ENCODE peak calls at places on chromosome 16, in seven cellular contexts. X is GM23338, P is fibroblast of lung, D is hepatocyte, E is K562, F is neural progenitor cell, N is GM23248. Q is an unnamed sample. For H3K36me3, the result is how much of the 10 kb centered on the place peaks cover.

GRCh38 chr16:78669994-78670393 is 570.5 kb downstream of the WWOX start:
- DNase-seq in X (no peak), P (peak), D (no peak), E (no peak), F (peak), N (peak), Q (no peak)

GRCh38 chr16:82093901-82094300 is 58.8 kb downstream of the HSD17B2 start:
- DNase-seq in X (no peak), P (no peak), D (no peak), E (no peak), F (no peak), N (no peak), Q (no peak)

GRCh38 chr16:65658339-65659275 is 536.7 kb upstream of the CDH11 start:
- DNase-seq in X (peak), P (peak), D (peak), E (no peak), F (no peak), N (peak), Q (no peak)

GRCh38 chr16:54431041-54431996 is 144.7 kb upstream of the IRX3 start:
- DNase-seq in X (no peak), P (no peak), D (no peak), E (no peak), F (no peak), N (peak), Q (no peak)

GRCh38 chr16:3842994-3843393 is 37.5 kb downstream of the CREBBP start:
- DNase-seq in X (no peak), P (peak), D (no peak), E (no peak), F (no peak), N (peak), Q (no peak)

GRCh38 chr16:52383071-52383470 is 163.9 kb downstream of the TOX3 start:
- DNase-seq in X (no peak), P (no peak), D (no peak), E (no peak), F (peak), N (no peak), Q (no peak)

GRCh38 chr16:10949424-10949970 is 5.1 kb downstream of the CLEC16A start:
- DNase-seq in X (peak), P (no peak), D (no peak), E (no peak), F (peak), N (peak), Q (no peak)

GRCh38 chr16:27748868-27749546 is 199.1 kb downstream of the KATNIP start:
- DNase-seq in X (peak), P (peak), D (peak), E (peak), F (peak), N (peak), Q (peak)

GRCh38 chr16:87350681-87351319 is 32.8 kb downstream of the FBXO31 start:
- DNase-seq in X (no peak), P (peak), D (no peak), E (no peak), F (no peak), N (peak), Q (no peak)

GRCh38 chr16:29900888-29901606 is 759 bp downstream of the ASPHD1 start:
- DNase-seq in X (peak), P (no peak), D (no peak), E (no peak), F (peak), N (peak), Q (no peak)

GRCh38 chr16:81585785-81586184 is 141.2 kb downstream of the CMIP start:
- DNase-seq in X (peak), P (no peak), D (peak), E (peak), F (peak), N (no peak), Q (no peak)

GRCh38 chr16:87705780-87706277 is 60.0 kb downstream of the KLHDC4 start:
- DNase-seq in X (no peak), P (no peak), D (peak), E (no peak), F (peak), N (no peak), Q (no peak)

GRCh38 chr16:8775359-8775758 is 22.1 kb downstream of the TMEM186 start:
- DNase-seq in X (no peak), P (no peak), D (no peak), E (no peak), F (no peak), N (no peak), Q (no peak)

GRCh38 chr16:68894714-68895113 is 51.4 kb downstream of the TANGO6 start:
- DNase-seq in X (no peak), P (no peak), D (no peak), E (no peak), F (no peak), N (no peak), Q (no peak)

GRCh38 chr16:65655802-65656201 is 533.9 kb upstream of the CDH11 start:
- DNase-seq in X (no peak), P (no peak), D (no peak), E (no peak), F (peak), N (no peak), Q (no peak)

GRCh38 chr16:3001316-3001715 is 11.4 kb upstream of the CLDN9 start:
- DNase-seq in X (peak), P (no peak), D (no peak), E (no peak), F (peak), N (no peak), Q (no peak)

GRCh38 chr16:72876221-72876620 is 171.7 kb downstream of the ZFHX3 start:
- DNase-seq in X (no peak), P (peak), D (no peak), E (no peak), F (no peak), N (no peak), Q (no peak)

GRCh38 chr16:27335349-27336052 is 21.7 kb downstream of the IL4R start:
- DNase-seq in X (no peak), P (no peak), D (no peak), E (no peak), F (no peak), N (peak), Q (no peak)

GRCh38 chr16:58027341-58028167 is 2.0 kb downstream of the MMP15 start:
- DNase-seq in X (peak), P (peak), D (peak), E (peak), F (peak), N (peak), Q (no peak)

DNA sequence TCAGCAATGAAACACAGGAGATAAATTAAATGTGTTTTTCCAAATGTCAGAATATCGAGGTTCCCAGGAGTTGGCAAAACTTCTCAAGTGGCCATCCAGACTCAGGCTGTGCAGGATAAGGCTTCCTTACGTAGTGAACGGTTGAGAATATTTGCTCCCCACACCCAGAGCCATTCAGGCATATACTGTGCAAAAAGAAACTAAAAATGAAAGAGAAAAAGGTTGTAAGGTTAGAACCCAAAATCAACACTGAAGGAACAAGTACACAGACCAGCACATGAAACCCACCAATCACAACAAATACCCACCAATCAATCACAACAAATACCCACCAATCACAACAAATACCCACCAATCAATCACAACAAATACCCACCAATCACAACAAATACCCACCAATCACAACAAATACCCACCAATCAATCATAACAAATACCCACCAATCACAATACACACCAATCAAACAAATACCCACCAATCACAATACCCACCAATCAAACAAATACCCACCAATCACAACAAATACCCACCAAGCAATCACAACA is 7.9 kb upstream of the MBTPS1 start:
- DNase-seq in X (no peak), P (no peak), D (no peak), E (no peak), F (no peak), N (no peak), Q (no peak)
- H3K4me3 ChIP-seq in X (no peak), P (no peak), D (no peak), E (no peak), F (no peak), N (no peak), Q (no peak)

DNA sequence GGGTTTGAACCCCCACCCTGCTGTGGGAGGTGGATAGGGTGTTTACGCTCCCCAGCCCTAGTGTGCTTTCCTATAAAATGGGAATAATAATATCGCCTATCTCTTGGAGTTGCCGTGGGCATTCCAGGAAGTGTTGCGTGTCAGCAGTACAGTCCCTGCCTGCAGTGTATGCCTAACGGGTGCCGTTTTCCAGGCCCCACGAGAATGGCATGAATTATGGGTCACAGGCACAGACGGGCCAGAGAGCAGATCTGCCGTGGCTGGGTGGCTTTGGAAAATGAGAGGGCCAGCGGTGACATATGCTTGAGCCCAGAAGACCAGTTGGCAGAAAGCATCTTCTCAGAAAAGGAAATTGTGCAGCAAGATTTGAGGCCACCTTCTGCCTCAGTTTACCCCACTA is 116.2 kb upstream of the CIBAR2 start:
- DNase-seq in X (no peak), P (no peak), D (no peak), E (no peak), F (no peak), N (no peak), Q (no peak)
- TF ChIP-seq EZH2 in X (no peak), P (no peak), D (no peak), E (no peak), F (no peak), N (no peak), Q (no peak)

DNA sequence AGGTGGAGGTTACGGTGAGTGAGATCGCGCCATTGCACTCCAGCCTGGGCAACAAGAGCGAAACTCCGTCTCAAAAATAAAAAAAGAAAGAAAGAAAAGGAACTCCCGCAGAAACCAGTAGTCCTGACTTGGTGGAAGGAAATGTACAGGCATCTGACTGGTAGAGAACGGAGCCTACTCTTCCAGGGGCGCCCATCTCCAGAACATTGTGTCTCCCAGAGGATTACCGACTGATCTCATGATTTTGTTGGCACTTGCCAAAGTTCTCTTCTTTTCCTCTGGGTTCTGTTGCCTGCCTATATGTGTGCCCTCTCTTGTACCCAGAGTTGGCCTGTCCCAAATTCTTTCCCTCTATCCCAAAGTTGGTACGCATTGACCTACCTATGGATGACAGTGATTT is 24.2 kb downstream of the DDX19A start:
- DNase-seq in X (no peak), P (no peak), D (no peak), E (no peak), F (no peak), N (no peak), Q (no peak)
- H3K36me3 ChIP-seq in X (under half), P (under half), D (under half), E (half or more), F (under half), N (under half), Q (under half)

GRCh38 chr16:67406111-67406593 is 10.1 kb downstream of the ZDHHC1 start:
- DNase-seq in X (no peak), P (no peak), D (no peak), E (no peak), F (no peak), N (peak), Q (no peak)
- H3K4me3 ChIP-seq in X (no peak), P (no peak), D (no peak), E (no peak), F (no peak), N (peak), Q (no peak)

DNA sequence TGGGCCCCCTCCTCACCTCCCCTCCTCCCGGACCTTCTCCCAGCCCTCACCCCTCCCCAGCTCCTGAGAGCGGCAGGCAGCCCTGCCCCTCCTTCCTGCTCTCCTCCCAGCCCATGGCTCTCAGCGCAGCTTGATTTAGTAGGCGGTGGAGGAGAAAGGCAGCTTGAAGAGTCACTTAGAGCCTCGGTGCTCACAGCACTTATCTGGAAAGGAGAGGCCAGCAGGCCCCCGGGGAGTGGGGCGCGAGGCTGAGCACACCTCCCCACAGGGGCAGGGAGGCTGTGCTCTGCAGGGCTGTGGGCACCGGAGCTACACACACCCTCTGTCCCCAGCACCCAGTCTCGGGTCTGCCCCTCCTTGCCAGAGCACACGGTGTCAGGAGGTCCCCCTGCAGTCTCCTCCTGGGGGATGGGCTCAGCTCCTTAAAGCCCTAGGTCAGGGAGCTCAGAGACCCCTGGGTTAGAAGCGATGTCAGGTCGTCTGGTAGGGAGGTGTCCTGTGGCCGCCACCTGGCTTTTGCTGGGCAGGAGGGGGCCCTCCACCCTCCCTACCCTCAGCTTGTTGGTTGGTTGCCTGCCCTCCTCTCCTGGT is 151.2 kb upstream of the GSE1 start:
- DNase-seq in X (peak), P (peak), D (peak), E (peak), F (peak), N (peak), Q (no peak)
- TF ChIP-seq EZH2 in X (no peak), P (peak), D (no peak), E (no peak), F (no peak), N (no peak), Q (no peak)

DNA sequence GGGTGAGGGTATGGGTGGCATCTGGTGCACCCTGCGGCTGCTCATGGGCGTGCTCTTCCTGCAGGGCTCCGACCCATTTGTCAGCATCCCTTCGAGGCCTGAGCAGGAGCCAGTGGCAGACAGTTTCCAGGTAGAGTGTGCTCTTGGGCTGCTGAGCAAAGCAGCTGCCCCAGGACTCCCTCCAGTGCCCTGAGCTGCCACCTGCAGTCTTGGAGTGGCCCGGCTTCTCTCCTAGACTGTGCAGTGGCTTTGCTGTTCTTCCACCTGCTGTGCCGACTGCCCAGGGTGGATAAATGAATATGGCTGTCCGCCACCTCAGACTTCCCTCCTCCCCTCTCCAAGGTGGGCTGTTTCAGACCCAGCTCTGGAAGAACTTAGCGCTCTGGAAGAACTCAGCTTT is 10.8 kb upstream of the JPT2 start:
- DNase-seq in X (no peak), P (no peak), D (no peak), E (no peak), F (no peak), N (no peak), Q (no peak)
- H3K36me3 ChIP-seq in X (under half), P (half or more), D (under half), E (half or more), F (under half), N (under half), Q (half or more)

GRCh38 chr16:88772871-88773811 is 11.9 kb downstream of the PIEZO1 start:
- DNase-seq in X (no peak), P (peak), D (peak), E (peak), F (peak), N (peak), Q (no peak)

GRCh38 chr16:88771294-88771772 is 13.7 kb downstream of the PIEZO1 start:
- DNase-seq in X (no peak), P (no peak), D (no peak), E (no peak), F (no peak), N (no peak), Q (no peak)

GRCh38 chr16:88774544-88775393 is 10.3 kb downstream of the PIEZO1 start:
- DNase-seq in X (no peak), P (no peak), D (no peak), E (no peak), F (no peak), N (no peak), Q (no peak)

GRCh38 chr16:88775825-88776224 is 9.2 kb downstream of the PIEZO1 start:
- DNase-seq in X (no peak), P (no peak), D (no peak), E (no peak), F (no peak), N (no peak), Q (no peak)

DNA sequence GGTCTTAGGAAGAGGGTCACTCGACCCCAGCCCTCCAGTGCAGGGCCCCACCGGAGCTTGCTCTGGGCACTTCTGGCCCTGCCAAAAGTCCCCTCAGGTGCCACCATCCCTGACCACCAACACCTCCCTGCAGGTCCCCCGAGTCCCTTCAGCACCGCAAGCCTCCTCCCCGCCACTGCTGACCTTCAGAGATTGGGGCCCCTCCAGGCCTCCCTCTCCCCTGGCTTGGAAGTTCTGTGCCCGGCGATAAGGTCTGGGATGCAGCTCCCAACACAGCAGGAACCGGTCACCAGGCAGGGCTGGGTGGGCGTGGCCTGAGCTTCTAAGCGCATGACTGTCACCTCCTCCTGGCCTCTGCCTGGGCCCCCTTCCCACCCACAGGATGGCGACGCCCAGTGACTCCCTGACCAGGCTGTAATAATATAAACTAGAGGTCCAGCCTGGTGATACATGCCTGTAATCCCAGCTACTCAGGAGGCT is 11.2 kb downstream of the PIEZO1 start:
- DNase-seq in X (peak), P (peak), D (peak), E (peak), F (peak), N (peak), Q (no peak)
- H3K4me3 ChIP-seq in X (no peak), P (peak), D (no peak), E (peak), F (no peak), N (no peak), Q (no peak)

GRCh38 chr16:48146131-48146530 is 9.7 kb downstream of the ABCC12 start:
- DNase-seq in X (no peak), P (no peak), D (no peak), E (no peak), F (no peak), N (no peak), Q (no peak)

GRCh38 chr16:48139517-48139916 is 16.3 kb downstream of the ABCC12 start:
- DNase-seq in X (peak), P (no peak), D (no peak), E (no peak), F (no peak), N (no peak), Q (no peak)

GRCh38 chr16:48146710-48147109 is 9.1 kb downstream of the ABCC12 start:
- DNase-seq in X (no peak), P (no peak), D (no peak), E (no peak), F (no peak), N (no peak), Q (no peak)

GRCh38 chr16:48138543-48138942 is 17.2 kb downstream of the ABCC12 start:
- DNase-seq in X (peak), P (no peak), D (no peak), E (no peak), F (no peak), N (no peak), Q (no peak)

DNA sequence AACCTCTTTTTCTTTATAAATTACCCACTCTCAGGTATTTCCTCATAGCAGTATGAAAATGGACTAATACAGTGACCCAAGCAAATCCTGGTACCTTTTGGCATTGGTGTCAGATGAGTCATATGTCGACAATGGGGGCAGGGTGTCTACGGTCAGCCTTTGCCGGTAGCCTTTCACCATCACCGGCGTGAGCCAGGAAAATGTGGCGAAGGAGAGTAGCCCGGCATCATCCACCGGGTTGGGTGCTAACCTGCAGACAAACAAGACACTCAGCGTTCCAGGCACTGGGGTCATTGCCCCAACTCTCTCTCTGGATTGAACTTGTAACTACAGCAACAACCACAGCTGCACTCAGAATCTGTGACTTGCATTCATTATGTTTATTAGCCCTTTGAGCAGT is 12.0 kb downstream of the ABCC12 start:
- DNase-seq in X (no peak), P (no peak), D (no peak), E (no peak), F (no peak), N (no peak), Q (no peak)
- TF ChIP-seq EZH2 in X (no peak), P (no peak), D (no peak), E (no peak), F (no peak), N (no peak), Q (no peak)

GRCh38 chr16:89798126-89798525 is 18.3 kb downstream of the FANCA start:
- DNase-seq in X (no peak), P (no peak), D (no peak), E (no peak), F (no peak), N (no peak), Q (no peak)

GRCh38 chr16:89796104-89796503 is 20.3 kb downstream of the FANCA start:
- DNase-seq in X (no peak), P (no peak), D (no peak), E (no peak), F (no peak), N (no peak), Q (no peak)

GRCh38 chr16:89805136-89805905 is 11.1 kb downstream of the FANCA start:
- DNase-seq in X (no peak), P (peak), D (no peak), E (no peak), F (no peak), N (peak), Q (no peak)

GRCh38 chr16:89798832-89799370 is 17.5 kb downstream of the FANCA start:
- DNase-seq in X (no peak), P (no peak), D (no peak), E (no peak), F (no peak), N (no peak), Q (no peak)

DNA sequence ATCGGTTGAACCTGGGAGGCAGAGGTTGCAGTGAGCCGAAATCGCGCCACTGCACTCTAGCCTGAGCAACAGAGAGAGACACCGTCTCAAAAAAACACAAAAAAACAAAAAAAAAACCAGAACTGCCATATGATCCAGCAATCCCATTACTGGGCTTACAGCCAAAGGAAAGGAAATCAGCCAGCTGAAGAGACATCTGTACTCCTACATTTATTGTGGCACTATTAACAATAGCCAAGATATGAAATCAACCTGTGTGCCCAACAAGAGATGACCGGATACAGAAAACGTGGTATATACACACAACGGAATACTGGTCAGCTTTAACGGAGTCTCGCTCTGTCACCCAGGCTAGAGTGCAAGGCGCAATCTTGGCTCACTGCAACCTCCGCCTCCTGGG is 14.6 kb downstream of the FANCA start:
- DNase-seq in X (no peak), P (peak), D (no peak), E (no peak), F (no peak), N (no peak), Q (no peak)
- H3K36me3 ChIP-seq in X (under half), P (under half), D (under half), E (half or more), F (under half), N (under half), Q (under half)